ENCODE peak calls at places on chromosomes 11 and 22, in seven cellular contexts. Y, T, X, H, V, M and S are unnamed samples.

GRCh38 chr11:33191456-33191855 is 30.2 kb upstream of the CSTF3 start:
- DNase-seq in Y (no peak), T (no peak), X (no peak), H (no peak), V (no peak), M (no peak), S (no peak)

GRCh38 chr22:35149149-35149548 is 83.2 kb downstream of the ISX start:
- DNase-seq in Y (no peak), T (no peak), X (no peak), H (no peak), V (no peak), M (no peak), S (no peak)

GRCh38 chr11:48094643-48095339 is 114.4 kb downstream of the PTPRJ start:
- DNase-seq in Y (no peak), T (no peak), X (no peak), H (no peak), V (no peak), M (no peak), S (no peak)

GRCh38 chr22:31210830-31211503 is 1.1 kb upstream of the LIMK2 start:
- DNase-seq in Y (no peak), T (no peak), X (no peak), H (no peak), V (no peak), M (no peak), S (no peak)

GRCh38 chr22:45597460-45598192 is 74.0 kb upstream of the ATXN10 start:
- DNase-seq in Y (no peak), T (no peak), X (no peak), H (no peak), V (no peak), M (no peak), S (no peak)

GRCh38 chr11:6362185-6362867 is 27.9 kb upstream of the SMPD1 start:
- DNase-seq in Y (no peak), T (no peak), X (no peak), H (no peak), V (no peak), M (peak), S (no peak)

GRCh38 chr11:111633248-111633647 is 31.0 kb downstream of the SIK2 start:
- DNase-seq in Y (no peak), T (no peak), X (no peak), H (no peak), V (no peak), M (no peak), S (no peak)

GRCh38 chr22:39094717-39095389 is 2.2 kb upstream of the APOBEC3H start:
- DNase-seq in Y (no peak), T (no peak), X (no peak), H (no peak), V (no peak), M (no peak), S (no peak)

GRCh38 chr11:84019576-84020194 is 733.5 kb upstream of the CCDC90B start:
- DNase-seq in Y (peak), T (peak), X (no peak), H (no peak), V (peak), M (no peak), S (no peak)

GRCh38 chr22:36977401-36977861 is 41.8 kb downstream of the TST start:
- DNase-seq in Y (no peak), T (peak), X (no peak), H (peak), V (no peak), M (no peak), S (peak)

GRCh38 chr11:37947816-37948215 is 1349.8 kb upstream of the RAG2 start:
- DNase-seq in Y (no peak), T (no peak), X (no peak), H (no peak), V (no peak), M (no peak), S (no peak)

GRCh38 chr11:97865424-97866012 is 1155.2 kb upstream of the CNTN5 start:
- DNase-seq in Y (no peak), T (no peak), X (no peak), H (no peak), V (no peak), M (no peak), S (no peak)

DNA sequence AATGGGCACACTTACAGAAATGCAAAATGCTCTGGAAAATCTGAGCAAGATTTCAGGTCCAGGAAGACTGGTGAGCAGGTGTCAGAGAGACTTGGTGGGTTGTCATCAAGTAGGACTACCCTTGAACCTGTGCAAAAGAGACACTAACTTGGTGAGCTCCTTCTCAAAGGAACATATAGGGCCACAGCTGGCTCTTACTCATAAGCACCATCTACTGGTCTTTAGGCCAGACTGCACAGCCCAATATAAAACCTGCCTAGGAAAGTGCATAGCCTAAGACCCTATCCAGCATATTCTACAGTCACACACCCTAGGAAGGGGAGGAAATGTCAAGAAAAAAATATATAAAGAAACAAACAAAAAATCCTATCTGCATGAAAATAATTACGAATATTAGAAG is 18.2 kb upstream of the OR10W1 start:
- DNase-seq in Y (peak), T (no peak), X (no peak), H (no peak), V (no peak), M (no peak), S (no peak)
- TF ChIP-seq CTCF in Y (peak), T (no peak), X (peak), H (peak), V (peak), M (no peak), S (peak)

DNA sequence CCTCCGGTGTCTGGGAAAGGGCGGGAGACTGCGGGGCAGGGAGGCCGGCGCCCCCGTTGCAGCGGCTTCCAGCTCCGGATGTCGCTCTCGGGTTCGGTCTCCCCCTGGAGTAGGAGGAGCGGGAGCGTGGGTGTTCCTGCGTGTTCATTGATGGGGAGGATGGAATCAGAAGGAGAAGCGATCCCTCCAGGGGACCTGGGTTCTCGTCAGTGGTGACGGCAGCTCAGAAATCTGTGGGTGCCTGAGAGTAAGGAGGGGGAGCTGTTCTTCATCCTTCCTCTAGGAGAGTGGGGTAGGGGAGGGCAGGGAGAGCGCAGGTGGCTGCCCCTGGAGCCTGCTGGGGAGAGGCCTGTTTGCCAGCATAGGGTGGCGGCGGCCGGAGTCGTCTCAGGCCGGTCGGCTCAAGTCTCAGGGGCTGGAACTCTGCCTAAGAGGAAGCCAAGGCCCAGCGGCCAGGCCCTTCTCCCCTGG is 1.1 kb downstream of the UBASH3B start:
- DNase-seq in Y (no peak), T (peak), X (no peak), H (peak), V (no peak), M (no peak), S (peak)
- TF ChIP-seq CTCF in Y (no peak), T (no peak), X (no peak), H (no peak), V (no peak), M (no peak), S (no peak)

GRCh38 chr11:19326499-19326898 is 85.8 kb upstream of the E2F8 start:
- DNase-seq in Y (peak), T (no peak), X (no peak), H (no peak), V (no peak), M (no peak), S (no peak)
- TF ChIP-seq CTCF in Y (peak), T (no peak), X (peak), H (no peak), V (peak), M (no peak), S (peak)

DNA sequence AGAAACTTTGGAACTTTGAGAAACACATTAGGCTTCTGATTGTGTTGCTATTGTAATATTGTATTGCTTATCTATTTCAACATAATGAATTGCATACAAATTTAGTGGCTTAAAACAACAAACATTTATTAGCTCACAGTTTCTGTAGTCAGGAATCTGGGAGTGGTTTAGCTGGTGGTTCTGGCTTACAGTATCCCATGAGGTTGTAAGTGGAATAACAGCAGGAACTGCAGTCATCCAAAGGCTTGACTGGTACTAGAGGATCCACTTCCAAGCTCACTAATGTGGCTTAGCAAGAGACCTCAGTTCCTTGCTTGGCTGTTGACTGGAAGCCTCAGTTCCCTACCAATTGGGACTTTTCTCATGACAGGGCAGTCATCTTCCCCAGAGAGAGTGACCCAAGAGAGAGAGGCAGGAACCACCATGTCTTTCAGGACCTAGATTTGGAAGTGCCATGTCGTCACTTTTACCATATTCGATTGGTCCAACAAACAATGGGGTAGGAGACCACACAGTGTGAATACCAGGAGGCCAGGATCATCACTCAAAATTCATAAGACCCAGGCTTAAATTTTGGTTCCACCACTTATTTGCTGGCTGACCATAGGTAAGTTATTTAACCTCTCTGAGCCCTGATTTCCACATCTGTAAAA is 27.1 kb upstream of the RASSF10 start:
- DNase-seq in Y (peak), T (no peak), X (no peak), H (no peak), V (no peak), M (no peak), S (no peak)
- TF ChIP-seq CTCF in Y (no peak), T (no peak), X (no peak), H (no peak), V (no peak), M (no peak), S (no peak)

GRCh38 chr11:10181811-10182210 is 112.2 kb downstream of the SBF2 start:
- DNase-seq in Y (peak), T (no peak), X (no peak), H (no peak), V (peak), M (no peak), S (no peak)
- TF ChIP-seq CTCF in Y (peak), T (no peak), X (peak), H (no peak), V (peak), M (peak), S (peak)

GRCh38 chr22:50606126-50606525 is 5.5 kb downstream of the MAPK8IP2 start:
- DNase-seq in Y (no peak), T (no peak), X (no peak), H (no peak), V (no peak), M (no peak), S (no peak)
- TF ChIP-seq CTCF in Y (no peak), T (no peak), X (no peak), H (no peak), V (peak), M (no peak), S (no peak)